ENCODE peak calls at places on chromosome 22, in six cellular contexts. B is IMR-90, J is A549, C is HepG2, Y is GM12878, N is K562. P is an unnamed sample.

GRCh38 chr22:43007519-43008102 is 7.3 kb downstream of the PACSIN2 start:
- DNase-seq in B (peak; percentile 75), J (no peak), C (peak; percentile 65), Y (no peak), N (peak; percentile 88), P (no peak)

GRCh38 chr22:19882446-19883381 is 28.0 kb upstream of the GNB1L start:
- DNase-seq in B (no peak), J (no peak), C (no peak), Y (no peak), N (no peak), P (no peak)

GRCh38 chr22:34490911-34491310 is 570.6 kb upstream of the LARGE1 start:
- DNase-seq in B (no peak), J (no peak), C (no peak), Y (no peak), N (no peak), P (no peak)

GRCh38 chr22:17562906-17563870 is at the start of gene SLC25A18:
- DNase-seq in B (no peak), J (no peak), C (peak; percentile 53), Y (no peak), N (peak; percentile 37), P (peak; percentile 50)

GRCh38 chr22:17471901-17472566 is 91.3 kb upstream of the SLC25A18 start:
- DNase-seq in B (no peak), J (no peak), C (no peak), Y (no peak), N (no peak), P (no peak)

GRCh38 chr22:19988965-19989724 is 27.5 kb downstream of the ARVCF start:
- DNase-seq in B (no peak), J (no peak), C (no peak), Y (no peak), N (peak; percentile 84), P (no peak)

GRCh38 chr22:19644314-19645223 is 69.7 kb upstream of the SEPTIN5 start:
- DNase-seq in B (no peak), J (no peak), C (no peak), Y (no peak), N (peak; percentile 75), P (no peak)

GRCh38 chr22:29334696-29335344 is 19.3 kb upstream of the RASL10A start:
- DNase-seq in B (no peak), J (no peak), C (peak; percentile 43), Y (no peak), N (no peak), P (no peak)

GRCh38 chr22:27372969-27373670 is 428.4 kb downstream of the MN1 start:
- DNase-seq in B (no peak), J (no peak), C (peak; percentile 81), Y (no peak), N (no peak), P (no peak)

GRCh38 chr22:36486619-36487384 is 5.4 kb upstream of the TXN2 start:
- DNase-seq in B (peak; percentile 68), J (no peak), C (peak; percentile 53), Y (no peak), N (no peak), P (peak; percentile 49)

GRCh38 chr22:26885441-26886261 is 228.3 kb downstream of the MIAT start:
- DNase-seq in B (no peak), J (no peak), C (no peak), Y (no peak), N (no peak), P (no peak)

GRCh38 chr22:20117656-20118571 is 888 bp upstream of the TRMT2A start:
- DNase-seq in B (peak; percentile 25), J (no peak), C (no peak), Y (no peak), N (peak; percentile 90), P (no peak)

GRCh38 chr22:36366291-36366708 is 21.5 kb downstream of the MYH9 start:
- DNase-seq in B (peak; percentile 68), J (no peak), C (no peak), Y (no peak), N (no peak), P (no peak)

DNA sequence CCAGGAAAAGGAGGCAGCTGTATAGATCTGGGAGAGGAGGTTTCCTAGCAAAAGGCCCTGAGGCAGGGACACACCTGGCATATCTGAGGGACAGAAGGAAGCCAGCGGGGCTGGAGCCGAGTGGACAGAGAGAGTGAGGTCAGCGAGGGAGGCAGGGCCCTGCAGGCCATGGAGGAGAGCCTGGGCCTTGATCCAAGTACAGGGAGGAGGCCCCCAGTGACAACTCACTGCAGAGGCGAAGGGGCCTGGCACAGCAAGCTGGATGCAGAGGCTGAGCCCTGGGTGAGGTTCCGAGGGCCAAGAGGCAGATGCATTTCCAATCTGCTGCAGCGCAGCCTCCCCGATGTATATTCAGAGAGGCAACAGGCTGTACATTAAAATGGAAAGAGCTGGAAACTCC is 10.5 kb upstream of the CBX6 start:
- DNase-seq in B (peak; percentile 33), J (no peak), C (no peak), Y (no peak), N (no peak), P (no peak)
- TF ChIP-seq BHLHE40 in B (no peak), J (no peak), C (no peak), Y (no peak), N (no peak), P (no peak)

GRCh38 chr22:44109417-44109816 is 71.3 kb upstream of the PARVG start:
- DNase-seq in B (no peak), J (no peak), C (no peak), Y (no peak), N (no peak), P (no peak)

GRCh38 chr22:44108806-44109385 is 71.8 kb upstream of the PARVG start:
- DNase-seq in B (no peak), J (no peak), C (no peak), Y (no peak), N (no peak), P (no peak)

GRCh38 chr22:44111562-44112155 is 69.1 kb upstream of the PARVG start:
- DNase-seq in B (no peak), J (no peak), C (no peak), Y (no peak), N (no peak), P (no peak)

GRCh38 chr22:44108076-44108475 is 72.6 kb upstream of the PARVG start:
- DNase-seq in B (no peak), J (no peak), C (no peak), Y (no peak), N (no peak), P (no peak)

DNA sequence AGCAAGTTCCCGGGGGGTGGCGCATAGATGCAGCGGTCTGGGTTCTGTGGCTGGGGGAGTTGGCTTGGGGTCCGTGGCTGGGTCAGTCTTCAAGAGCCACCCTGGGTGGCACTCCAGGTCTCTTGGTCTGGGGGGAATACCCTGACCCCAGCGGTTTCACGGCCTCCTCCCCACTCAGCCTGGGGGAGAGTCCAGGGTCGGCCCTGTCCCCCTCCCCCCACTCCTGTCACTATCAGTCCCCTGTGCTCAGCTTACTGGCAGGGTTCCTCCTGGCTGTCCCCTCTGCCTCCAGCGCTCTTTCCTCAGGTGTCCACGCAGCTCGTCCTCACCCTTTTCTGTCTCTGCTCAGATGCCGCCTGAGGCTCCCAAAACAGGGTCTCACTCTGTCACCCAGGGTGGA is 68.5 kb upstream of the PARVG start:
- DNase-seq in B (no peak), J (no peak), C (no peak), Y (no peak), N (no peak), P (no peak)
- TF ChIP-seq BHLHE40 in B (no peak), J (no peak), C (no peak), Y (no peak), N (no peak), P (no peak)

DNA sequence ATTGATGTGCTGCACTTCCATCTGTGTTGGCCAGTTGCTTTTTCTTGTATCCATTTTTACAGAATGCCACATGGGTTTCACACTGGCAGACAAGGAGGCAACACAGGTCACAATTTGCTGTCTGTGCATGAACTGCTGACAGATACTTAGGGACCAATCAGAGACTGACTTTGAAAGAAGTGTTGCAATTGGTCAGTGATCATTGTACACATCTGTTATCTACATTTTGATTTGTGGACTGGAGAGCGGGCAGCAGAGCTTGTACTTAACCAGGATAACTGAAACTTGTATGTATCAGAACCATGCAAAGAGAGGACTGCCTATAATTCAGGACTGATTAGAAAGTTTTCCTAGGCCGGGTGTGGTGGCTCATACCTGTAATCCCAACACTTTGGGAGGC is 21.8 kb downstream of the PRR5 start:
- DNase-seq in B (peak; percentile 49), J (peak; percentile 39), C (peak; percentile 34), Y (peak; percentile 21), N (peak; percentile 79), P (peak; percentile 44)
- TF ChIP-seq BHLHE40 in B (no peak), J (no peak), C (no peak), Y (no peak), N (no peak), P (no peak)

DNA sequence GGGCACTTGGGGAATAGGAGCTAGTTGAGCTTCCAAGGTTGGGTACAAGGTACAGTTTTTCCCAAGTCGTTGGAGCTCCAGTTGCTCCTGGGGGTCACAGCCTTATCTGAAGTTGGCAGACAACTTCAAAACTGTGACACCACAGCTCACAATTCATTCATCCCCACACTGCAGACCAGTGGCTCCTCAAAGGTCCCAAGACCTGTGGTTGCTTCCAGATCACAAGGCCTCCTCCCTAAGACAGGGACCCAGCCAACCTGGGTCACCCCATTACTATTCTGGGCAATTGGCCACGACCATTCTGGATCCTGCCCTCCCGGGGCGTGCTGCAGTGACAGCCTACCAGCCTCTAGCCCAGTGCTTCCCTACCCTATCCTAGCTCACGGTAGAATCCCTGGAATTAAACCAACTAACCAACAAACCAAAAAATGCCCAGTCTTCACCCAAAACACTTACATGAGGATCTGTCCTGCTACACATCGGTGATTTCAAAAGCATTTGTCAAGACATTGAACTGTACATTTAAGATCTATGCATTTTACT is 862 bp upstream of the PDXP start:
- DNase-seq in B (peak; percentile 7), J (no peak), C (no peak), Y (no peak), N (peak; percentile 40), P (no peak)
- TF ChIP-seq BHLHE40 in B (no peak), J (no peak), C (no peak), Y (no peak), N (no peak), P (no peak)

GRCh38 chr22:46974077-46974476 is 211.6 kb downstream of the TBC1D22A start:
- DNase-seq in B (no peak), J (no peak), C (no peak), Y (no peak), N (no peak), P (no peak)

GRCh38 chr22:46976598-46976997 is 214.1 kb downstream of the TBC1D22A start:
- DNase-seq in B (no peak), J (no peak), C (no peak), Y (no peak), N (no peak), P (no peak)

GRCh38 chr22:46977656-46978343 is 215.3 kb downstream of the TBC1D22A start:
- DNase-seq in B (no peak), J (no peak), C (no peak), Y (no peak), N (no peak), P (no peak)

GRCh38 chr22:46974631-46975585 is 212.5 kb downstream of the TBC1D22A start:
- DNase-seq in B (no peak), J (no peak), C (no peak), Y (no peak), N (no peak), P (no peak)

DNA sequence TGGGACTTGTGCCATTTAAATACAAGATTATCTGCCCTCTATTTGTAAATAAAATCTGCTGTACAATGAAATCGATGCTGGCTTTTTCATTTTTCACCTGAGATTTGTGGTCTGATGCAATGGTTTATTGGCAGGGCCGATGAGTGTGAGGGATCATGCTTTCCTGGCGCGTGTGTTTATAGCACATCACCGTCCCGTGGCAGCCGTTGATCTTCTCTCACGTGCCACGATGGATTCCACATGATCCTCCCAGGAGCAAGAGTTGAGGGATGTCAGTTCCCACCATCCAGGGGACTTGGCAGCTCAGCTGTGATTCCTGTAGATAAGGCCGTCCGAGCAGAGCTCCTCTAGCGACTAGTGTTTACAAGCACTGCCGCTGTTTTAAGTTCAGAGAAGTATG is 213.7 kb downstream of the TBC1D22A start:
- DNase-seq in B (no peak), J (no peak), C (no peak), Y (no peak), N (no peak), P (no peak)
- TF ChIP-seq BHLHE40 in B (no peak), J (no peak), C (no peak), Y (no peak), N (no peak), P (no peak)